ENCODE peak calls at places on chromosomes 16 and 17, in five cellular contexts. G is uterus, O is stomach, A is HCT116, S is neural progenitor cell. P is an unnamed sample.

GRCh38 chr17:50421308-50422031 is 4.5 kb upstream of the ACSF2 start:
- DNase-seq in O (no peak), G (no peak), S (no peak), A (no peak), P (no peak)

GRCh38 chr16:22898874-22899348 is 84.9 kb downstream of the HS3ST2 start:
- DNase-seq in S (peak; percentile 92), A (peak; percentile 19), O (peak; percentile 80), G (peak; percentile 63), P (peak; percentile 72)

GRCh38 chr17:35161281-35161761 is 13.7 kb downstream of the UNC45B start:
- DNase-seq in A (no peak), S (no peak), O (no peak), G (no peak), P (peak; percentile 1)

GRCh38 chr16:2042171-2042570 is 5.5 kb downstream of the NTHL1 start:
- DNase-seq in A (no peak), G (no peak), S (no peak), O (peak; percentile 82), P (no peak)

GRCh38 chr16:71473891-71474290 is 11.8 kb upstream of the ZNF23 start:
- DNase-seq in O (no peak), S (no peak), A (peak; percentile 71), G (no peak), P (no peak)

GRCh38 chr17:42677921-42678781 is 1.4 kb upstream of the PLEKHH3 start:
- DNase-seq in G (peak; percentile 87), O (peak; percentile 85), S (peak; percentile 95), A (peak; percentile 96), P (peak; percentile 96)

GRCh38 chr17:31281061-31281460 is 16.0 kb downstream of the OMG start:
- DNase-seq in A (no peak), S (no peak), O (no peak), G (no peak), P (no peak)

GRCh38 chr17:40099627-40100418 is 566 bp downstream of the NR1D1 start:
- DNase-seq in O (no peak), G (no peak), A (no peak), S (no peak), P (no peak)

GRCh38 chr16:1972490-1972877 is 631 bp downstream of the TBL3 start:
- DNase-seq in G (no peak), A (no peak), O (no peak), S (peak; percentile 50), P (no peak)

GRCh38 chr16:69089091-69089912 is 16.2 kb upstream of the HAS3 start:
- DNase-seq in O (peak; percentile 40), S (peak; percentile 59), A (no peak), G (no peak), P (no peak)

GRCh38 chr17:29758255-29758654 is 135.5 kb upstream of the CORO6 start:
- DNase-seq in O (no peak), S (no peak), G (no peak), A (no peak), P (no peak)

GRCh38 chr16:15450624-15451023 is 16.2 kb downstream of the BMERB1 start:
- DNase-seq in S (no peak), G (peak; percentile 31), A (no peak), O (no peak), P (peak; percentile 72)

GRCh38 chr17:16273929-16274339 is 56.9 kb downstream of the PIGL start:
- DNase-seq in A (no peak), S (no peak), G (no peak), O (no peak), P (no peak)

GRCh38 chr17:55601874-55602364 is 90.7 kb upstream of the SMIM36 start:
- DNase-seq in O (no peak), G (no peak), S (peak; percentile 81), A (peak; percentile 41), P (no peak)

GRCh38 chr16:80852261-80852872 is 48.0 kb upstream of the CDYL2 start:
- DNase-seq in G (no peak), A (peak; percentile 36), O (no peak), S (peak; percentile 48), P (no peak)

GRCh38 chr17:39643271-39643670 is 6.3 kb downstream of the STARD3 start:
- DNase-seq in S (no peak), A (no peak), G (no peak), O (no peak), P (no peak)

GRCh38 chr16:49782405-49782804 is 73.5 kb downstream of the ZNF423 start:
- DNase-seq in S (no peak), A (no peak), G (no peak), O (no peak), P (no peak)

GRCh38 chr16:19666451-19666850 is 51.6 kb downstream of the KNOP1 start:
- DNase-seq in G (no peak), S (no peak), O (no peak), A (no peak), P (no peak)

GRCh38 chr16:19674485-19674884 is 43.5 kb downstream of the KNOP1 start:
- DNase-seq in S (no peak), A (no peak), G (no peak), O (no peak), P (no peak)

GRCh38 chr16:19677403-19677802 is 40.6 kb downstream of the KNOP1 start:
- DNase-seq in A (no peak), O (no peak), G (no peak), S (no peak), P (no peak)

GRCh38 chr16:19672378-19672777 is 45.6 kb downstream of the KNOP1 start:
- DNase-seq in S (no peak), O (no peak), G (no peak), A (no peak), P (no peak)
- H3K36me3 ChIP-seq in S (no peaks in the 10 kb centered on the region), O (peaks cover 20% of the 10 kb centered on the region), G (no peaks in the 10 kb centered on the region), A (no peaks in the 10 kb centered on the region), P (peaks cover 84% of the 10 kb centered on the region)

GRCh38 chr17:18318122-18318521 is 3.0 kb downstream of the SMCR8 start:
- DNase-seq in A (no peak), G (no peak), S (no peak), O (no peak), P (no peak)

GRCh38 chr17:18320301-18320700 is 5.2 kb downstream of the SMCR8 start:
- DNase-seq in A (no peak), O (no peak), G (no peak), S (no peak), P (no peak)

GRCh38 chr17:18318771-18319450 is 3.8 kb downstream of the SMCR8 start:
- DNase-seq in G (no peak), A (no peak), S (no peak), O (no peak), P (no peak)

GRCh38 chr17:18321309-18321708 is 6.2 kb downstream of the SMCR8 start:
- DNase-seq in A (peak; percentile 16), S (peak; percentile 51), G (no peak), O (no peak), P (no peak)

DNA sequence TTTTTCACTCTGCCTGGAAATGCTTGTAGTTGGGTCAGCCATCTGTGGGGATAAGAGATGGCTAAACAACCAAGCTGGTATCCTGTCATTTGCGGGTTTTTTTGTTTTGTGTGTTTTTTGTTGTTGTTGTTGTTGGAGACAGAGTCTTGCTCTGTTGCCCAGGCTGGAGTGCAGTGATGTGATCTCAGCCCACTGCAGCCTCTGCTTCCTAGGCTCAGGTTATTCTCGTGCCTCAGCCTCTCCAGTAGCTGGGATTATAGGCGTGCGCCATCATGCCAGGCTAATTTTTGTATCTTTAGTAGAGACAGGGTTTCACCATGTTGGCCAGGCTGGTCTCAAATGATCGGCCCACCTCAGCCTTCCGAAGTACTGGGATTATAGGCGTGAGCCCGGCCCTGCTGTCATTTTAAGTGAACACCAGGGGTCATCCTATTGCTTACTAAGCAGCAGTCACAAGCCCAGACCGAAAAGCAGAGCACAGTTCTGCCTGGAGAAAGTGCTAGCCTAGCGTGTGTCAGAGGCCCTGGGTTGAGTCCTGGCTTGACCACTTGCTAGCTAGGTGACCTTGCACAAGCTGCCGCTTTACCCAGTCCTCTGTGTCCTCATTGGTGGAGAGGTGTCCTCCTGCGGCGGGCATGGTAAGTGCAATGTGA is 4.6 kb downstream of the SMCR8 start:
- DNase-seq in O (peak; percentile 27), A (no peak), S (peak; percentile 80), G (no peak), P (no peak)
- TF ChIP-seq CTCF in O (peak; percentile 12), A (no peak), S (peak; percentile 64), G (peak; percentile 18), P (no peak)

GRCh38 chr16:8916541-8917225 is 34.5 kb downstream of the LITAFD start:
- DNase-seq in S (no peak), O (no peak), G (no peak), A (no peak), P (no peak)
- H3K36me3 ChIP-seq in S (peaks cover 17% of the 10 kb centered on the region), O (peaks cover 55% of the 10 kb centered on the region), G (no peaks in the 10 kb centered on the region), A (peaks cover 56% of the 10 kb centered on the region), P (peaks cover 100% of the 10 kb centered on the region)

GRCh38 chr16:30144917-30145316 is 21.9 kb upstream of the MAPK3 start:
- DNase-seq in S (no peak), A (no peak), G (no peak), O (no peak), P (no peak)

GRCh38 chr16:30141750-30142149 is 18.7 kb upstream of the MAPK3 start:
- DNase-seq in O (no peak), G (no peak), A (no peak), S (no peak), P (no peak)

GRCh38 chr16:30143347-30143702 is 20.3 kb upstream of the MAPK3 start:
- DNase-seq in O (no peak), S (no peak), G (no peak), A (no peak), P (no peak)

GRCh38 chr16:30144017-30144416 is 21.0 kb upstream of the MAPK3 start:
- DNase-seq in S (no peak), O (no peak), G (no peak), A (no peak), P (no peak)

GRCh38 chr16:30142672-30143346 is 19.8 kb upstream of the MAPK3 start:
- DNase-seq in S (peak; percentile 46), A (no peak), O (no peak), G (no peak), P (no peak)
- TF ChIP-seq CTCF in S (peak; percentile 43), A (peak; percentile 58), O (no peak), G (no peak), P (no peak)

GRCh38 chr17:48860034-48860433 is 29.2 kb downstream of the CALCOCO2 start:
- DNase-seq in S (no peak), O (no peak), G (no peak), A (no peak), P (no peak)
- H3K36me3 ChIP-seq in S (no peaks in the 10 kb centered on the region), O (peaks cover 69% of the 10 kb centered on the region), G (no peaks in the 10 kb centered on the region), A (peaks cover 35% of the 10 kb centered on the region), P (peaks cover 99% of the 10 kb centered on the region)

DNA sequence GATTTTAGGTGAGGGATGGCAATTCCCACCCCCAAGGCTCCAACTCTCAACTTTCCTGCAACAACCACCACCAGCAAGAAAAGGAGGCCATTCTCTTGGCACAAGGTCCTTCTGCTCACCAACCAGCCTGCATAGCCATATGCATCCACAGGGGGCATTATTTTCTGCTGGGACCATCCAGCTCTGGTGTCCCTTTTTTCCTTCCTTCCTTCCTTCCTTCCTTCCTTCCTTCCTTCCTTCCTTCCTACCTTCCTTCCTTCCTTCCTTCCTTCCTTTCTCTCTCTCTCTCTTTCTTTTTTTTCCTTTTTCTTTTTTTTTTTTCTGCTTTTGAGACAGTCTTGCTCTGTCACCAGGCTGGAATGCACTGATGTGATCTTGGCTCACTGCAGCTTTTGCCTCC is 21.1 kb upstream of the COX10 start:
- DNase-seq in A (no peak), S (peak; percentile 31), G (no peak), O (no peak), P (no peak)
- TF ChIP-seq CTCF in A (no peak), S (peak; percentile 44), G (no peak), O (peak; percentile 28), P (no peak)

P was measured in tibial artery.